ENCODE peak calls at places on chromosomes 2 and 18, in six cellular contexts. R is A549, C is lower lobe of right lung, V is astrocyte, N is AG09319, K is left lung. E is an unnamed sample.

GRCh38 chr2:190781604-190782198 is 98.9 kb upstream of the GLS start:
- DNase-seq in N (no peak), C (no peak), K (no peak), V (peak; percentile 29), R (peak; percentile 74), E (no peak)

GRCh38 chr2:162424816-162425215 is 80.9 kb downstream of the GCA start:
- DNase-seq in N (no peak), K (no peak), R (no peak), C (no peak), V (no peak), E (no peak)

GRCh38 chr2:102049756-102050443 is 58.1 kb downstream of the IL1R2 start:
- DNase-seq in C (no peak), N (no peak), R (no peak), K (no peak), V (no peak), E (no peak)

GRCh38 chr2:196565106-196565505 is 74.4 kb upstream of the CCDC150 start:
- DNase-seq in C (no peak), R (no peak), V (no peak), N (no peak), K (no peak), E (no peak)

GRCh38 chr2:11117776-11118175 is 37.5 kb upstream of the SLC66A3 start:
- DNase-seq in K (no peak), N (no peak), C (no peak), V (no peak), R (no peak), E (no peak)

GRCh38 chr18:70154591-70155194 is 50.8 kb downstream of the RTTN start:
- DNase-seq in V (peak; percentile 98), R (no peak), N (peak; percentile 59), K (no peak), C (no peak), E (no peak)

GRCh38 chr2:12303181-12304030 is 413.3 kb upstream of the TRIB2 start:
- DNase-seq in K (no peak), C (no peak), V (peak; percentile 94), R (no peak), N (peak; percentile 25), E (no peak)

GRCh38 chr2:156708051-156708450 is 271.9 kb downstream of the GPD2 start:
- DNase-seq in N (no peak), K (no peak), R (no peak), C (no peak), V (no peak), E (no peak)

GRCh38 chr2:127694986-127695385 is 6.3 kb upstream of the SFT2D3 start:
- DNase-seq in K (no peak), V (no peak), C (no peak), R (no peak), N (no peak), E (no peak)

GRCh38 chr2:101053117-101053516 is 51.0 kb downstream of the RPL31 start:
- DNase-seq in R (no peak), C (no peak), N (no peak), V (no peak), K (no peak), E (no peak)

GRCh38 chr2:117537030-117537429 is 277.5 kb upstream of the DDX18 start:
- DNase-seq in C (no peak), V (no peak), K (no peak), N (no peak), R (no peak), E (no peak)
- TF ChIP-seq CTCF in C (no peak), V (no peak), K (no peak), N (no peak), R (no peak), E (no peak)

GRCh38 chr2:99615247-99615771 is 125.5 kb upstream of the REV1 start:
- DNase-seq in K (peak; percentile 69), R (peak; percentile 30), C (no peak), N (no peak), V (no peak), E (no peak)
- TF ChIP-seq CTCF in K (no peak), R (no peak), C (no peak), N (no peak), V (no peak), E (no peak)

GRCh38 chr2:217941886-217942728 is 60.7 kb downstream of the TNS1 start:
- DNase-seq in K (peak; percentile 78), N (no peak), C (no peak), R (no peak), V (no peak), E (no peak)

GRCh38 chr2:217944923-217945322 is 57.9 kb downstream of the TNS1 start:
- DNase-seq in V (no peak), N (no peak), K (no peak), R (no peak), C (no peak), E (no peak)

GRCh38 chr2:217944366-217944765 is 58.4 kb downstream of the TNS1 start:
- DNase-seq in K (no peak), V (no peak), R (no peak), N (no peak), C (no peak), E (no peak)

GRCh38 chr2:217942731-217943335 is 60.0 kb downstream of the TNS1 start:
- DNase-seq in V (no peak), C (peak; percentile 30), N (no peak), K (peak; percentile 67), R (no peak), E (no peak)

DNA sequence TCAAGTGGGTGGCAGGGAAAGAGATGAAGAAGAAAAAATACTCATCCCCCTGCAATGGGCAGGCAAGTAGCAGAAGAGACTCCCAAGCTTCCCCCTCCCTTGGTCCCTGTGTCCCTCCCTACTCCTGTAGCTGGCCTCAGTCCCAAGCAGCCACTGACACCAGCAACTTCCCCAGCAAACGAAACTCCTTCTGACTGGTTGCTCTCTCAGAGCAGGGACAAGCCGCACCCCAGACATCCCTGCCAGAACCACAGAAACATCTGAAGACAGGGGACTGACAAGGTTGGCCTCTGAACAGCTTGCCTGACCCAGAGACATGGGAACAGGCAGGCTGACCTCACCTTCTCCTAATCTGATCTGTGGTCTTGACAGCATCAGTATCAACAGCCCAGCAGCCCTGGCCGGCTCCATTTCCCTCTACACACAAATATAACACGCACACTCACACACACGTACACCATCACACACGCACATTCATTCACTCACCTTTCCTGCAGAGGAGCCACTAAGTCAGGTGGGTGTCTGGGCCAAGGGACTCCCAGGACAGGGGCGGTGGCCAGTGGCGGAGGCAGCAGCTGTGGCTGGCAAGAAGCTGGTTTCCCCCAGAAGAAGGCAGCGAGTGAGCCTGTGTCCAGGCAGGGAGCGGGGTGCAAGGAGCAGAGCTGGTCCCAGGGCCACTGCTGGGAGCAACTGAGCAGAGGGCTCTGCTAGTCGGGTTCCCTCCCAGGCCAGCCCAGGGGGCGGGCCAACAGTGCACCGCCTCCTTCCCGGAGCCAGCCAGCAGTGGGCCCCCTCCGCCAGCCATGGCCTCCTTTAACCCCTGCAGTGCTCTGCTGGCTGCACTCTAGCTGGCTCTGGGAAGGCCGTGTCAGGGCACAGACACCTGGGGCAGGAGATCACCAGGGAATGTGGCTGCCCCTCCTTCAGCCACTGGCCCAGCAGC is 59.1 kb downstream of the TNS1 start:
- DNase-seq in C (peak; percentile 90), V (peak; percentile 50), N (no peak), K (peak; percentile 93), R (peak; percentile 35), E (no peak)
- TF ChIP-seq CTCF in C (peak; percentile 41), V (peak; percentile 3), N (peak; percentile 28), K (no peak), R (no peak), E (no peak)

GRCh38 chr18:58612239-58613055 is 16.4 kb downstream of the ALPK2 start:
- DNase-seq in V (no peak), C (no peak), N (no peak), K (no peak), R (no peak), E (no peak)
- TF ChIP-seq CTCF in V (no peak), C (no peak), N (no peak), K (no peak), R (no peak), E (no peak)

DNA sequence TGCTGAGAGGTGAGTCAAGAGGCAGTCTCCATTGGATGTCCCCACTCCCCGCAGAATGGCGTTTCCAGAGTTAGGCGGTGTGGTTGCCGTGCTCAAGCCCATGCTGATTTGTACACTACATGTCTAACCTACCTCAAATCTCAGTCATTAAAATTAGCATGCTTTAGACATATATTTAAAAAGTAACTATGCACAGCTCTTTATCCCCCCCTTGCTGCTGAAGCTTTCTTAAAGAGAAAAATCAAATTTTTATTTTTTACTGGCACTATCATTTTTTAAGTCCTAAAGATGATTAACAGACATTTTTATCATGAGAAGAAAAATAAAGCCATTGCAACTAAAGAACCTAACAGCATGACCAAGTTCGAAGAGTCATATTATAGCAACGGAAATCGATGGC is 42.9 kb downstream of the BOLA3 start:
- DNase-seq in R (no peak), K (no peak), N (no peak), C (no peak), V (no peak), E (no peak)
- TF ChIP-seq CTCF in R (no peak), K (no peak), N (no peak), C (peak; percentile 11), V (no peak), E (peak; percentile 34)

GRCh38 chr2:33672389-33672788 is 73.3 kb upstream of the FAM98A start:
- DNase-seq in C (no peak), V (no peak), R (no peak), N (no peak), K (no peak), E (no peak)

GRCh38 chr2:33672896-33673295 is 73.8 kb upstream of the FAM98A start:
- DNase-seq in V (no peak), C (no peak), K (no peak), N (no peak), R (no peak), E (no peak)

GRCh38 chr2:33671198-33671597 is 72.1 kb upstream of the FAM98A start:
- DNase-seq in N (no peak), K (no peak), C (no peak), V (no peak), R (no peak), E (no peak)

GRCh38 chr2:33673937-33674336 is 74.8 kb upstream of the FAM98A start:
- DNase-seq in V (peak; percentile 9), R (peak; percentile 26), C (no peak), K (no peak), N (no peak), E (no peak)

DNA sequence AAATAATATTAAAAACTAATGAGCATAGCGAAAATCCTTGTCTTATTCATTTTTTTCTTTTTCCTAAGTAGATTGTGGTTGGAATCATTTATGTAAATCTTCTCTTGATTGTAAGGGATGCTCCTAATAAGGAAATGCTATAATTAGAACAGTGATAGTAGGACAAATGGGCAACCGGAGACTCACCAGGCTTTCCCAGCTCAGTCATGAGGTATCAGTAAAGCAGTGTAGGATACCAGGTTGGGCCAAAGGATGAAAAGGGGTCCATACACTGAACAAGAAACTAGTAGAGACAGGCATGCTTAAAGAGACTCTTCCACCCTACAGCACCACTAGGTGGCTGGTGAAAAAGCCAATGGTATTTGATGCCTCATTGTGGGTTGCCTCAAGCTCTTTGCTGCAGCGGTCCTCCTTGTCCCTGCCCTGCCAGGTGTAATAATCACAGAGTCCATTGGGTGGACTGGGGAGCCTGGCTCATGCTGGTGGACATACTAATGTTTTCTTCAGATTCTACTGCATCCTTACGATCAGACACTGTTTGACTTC is 71.4 kb upstream of the FAM98A start:
- DNase-seq in R (peak; percentile 47), N (no peak), K (no peak), C (no peak), V (no peak), E (no peak)
- TF ChIP-seq CTCF in R (no peak), N (no peak), K (no peak), C (no peak), V (no peak), E (no peak)

DNA sequence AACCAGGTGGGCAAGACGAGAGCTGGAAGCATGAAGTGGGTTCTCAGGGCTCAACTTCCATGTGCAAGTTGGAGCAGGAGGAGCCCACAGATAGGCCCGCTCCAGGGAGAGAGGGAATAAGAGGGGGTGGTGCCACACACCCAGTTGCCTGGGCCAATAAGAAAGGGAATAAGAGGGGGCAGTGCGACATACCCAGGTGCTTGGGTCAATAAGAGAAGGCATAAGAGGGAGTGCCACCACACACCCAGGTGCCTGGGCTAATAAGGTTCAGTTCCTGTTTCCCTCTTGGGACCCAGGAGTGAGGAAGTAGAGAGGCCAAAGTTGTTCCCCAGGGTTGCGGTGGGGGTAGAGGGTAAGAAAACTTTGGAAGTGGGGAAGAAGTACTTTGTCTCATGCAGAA is 127.5 kb downstream of the LAMA3 start:
- DNase-seq in K (no peak), R (no peak), C (peak; percentile 46), V (no peak), N (no peak), E (no peak)
- TF ChIP-seq CTCF in K (no peak), R (no peak), C (no peak), V (no peak), N (no peak), E (no peak)

E was measured in natural killer cell.